ENCODE peak calls at places on chromosomes 1 and 21, in six cellular contexts. F is omental fat pad, H is NAMALWA, N is memory B cell, X is A549, C is neural progenitor cell. Q is an unnamed sample.

GRCh38 chr1:223474804-223475203 is 81.6 kb downstream of the CCDC185 start:
- DNase-seq in H (no peak), X (no peak), C (no peak), N (no peak), F (no peak), Q (no peak)

GRCh38 chr1:61428146-61428545 is 296.8 kb downstream of the TM2D1 start:
- DNase-seq in H (no peak), C (no peak), X (no peak), F (no peak), N (no peak), Q (no peak)

GRCh38 chr1:21439721-21440629 is at the start of gene NBPF3:
- DNase-seq in H (peak), N (peak), F (peak), X (peak), C (peak), Q (peak)

GRCh38 chr1:147762233-147763024 is 2.0 kb upstream of the GJA5 start:
- DNase-seq in N (no peak), H (peak), F (no peak), X (no peak), C (no peak), Q (no peak)

GRCh38 chr1:14242145-14242544 is 356.3 kb upstream of the KAZN start:
- DNase-seq in H (no peak), C (no peak), F (no peak), X (no peak), N (no peak), Q (no peak)

GRCh38 chr1:167454929-167455785 is 63.2 kb downstream of the CD247 start:
- DNase-seq in H (peak), X (peak), C (peak), N (peak), F (peak), Q (peak)

GRCh38 chr21:33241846-33242245 is 12.1 kb downstream of the IFNAR2 start:
- DNase-seq in F (no peak), X (no peak), H (no peak), N (no peak), C (no peak), Q (no peak)

GRCh38 chr21:40839551-40839950 is 7.4 kb downstream of the DSCAM start:
- DNase-seq in N (no peak), F (no peak), X (no peak), H (no peak), C (no peak), Q (no peak)

GRCh38 chr1:8023995-8024313 is 2.2 kb downstream of the ERRFI1 start:
- DNase-seq in N (no peak), H (no peak), X (no peak), F (no peak), C (peak), Q (no peak)

GRCh38 chr1:166865931-166866330 is 10.1 kb downstream of the TADA1 start:
- DNase-seq in X (peak), N (no peak), H (no peak), F (no peak), C (no peak), Q (no peak)

GRCh38 chr1:19488136-19488535 is 2.8 kb upstream of the CAPZB start:
- DNase-seq in F (no peak), X (no peak), C (no peak), N (no peak), H (no peak), Q (no peak)

GRCh38 chr1:18575620-18576019 is 55.0 kb upstream of the PAX7 start:
- DNase-seq in H (peak), N (peak), C (peak), F (peak), X (no peak), Q (peak)

GRCh38 chr21:32844653-32845443 is 73.3 kb upstream of the PAXBP1 start:
- DNase-seq in H (peak), X (peak), F (no peak), N (no peak), C (peak), Q (no peak)

GRCh38 chr1:212630159-212630900 is 21.8 kb downstream of the ATF3 start:
- DNase-seq in C (peak), H (peak), F (no peak), N (peak), X (peak), Q (peak)

GRCh38 chr1:15400627-15401026 is 9.1 kb upstream of the EFHD2 start:
- DNase-seq in X (no peak), F (no peak), H (no peak), N (no peak), C (no peak), Q (no peak)

GRCh38 chr1:50109647-50110075 is 941 bp downstream of the ELAVL4 start:
- DNase-seq in C (no peak), N (no peak), X (no peak), F (no peak), H (peak), Q (peak)

GRCh38 chr1:74205236-74205635 is 7.2 kb downstream of the FPGT start:
- DNase-seq in F (no peak), C (peak), N (no peak), X (no peak), H (no peak), Q (no peak)

GRCh38 chr1:116847175-116847574 is 62.5 kb upstream of the PTGFRN start:
- DNase-seq in C (no peak), X (no peak), N (no peak), F (no peak), H (no peak), Q (no peak)

GRCh38 chr1:51086496-51087271 is 15.3 kb upstream of the C1orf185 start:
- DNase-seq in N (no peak), F (no peak), X (no peak), C (no peak), H (no peak), Q (no peak)

GRCh38 chr1:67711850-67712202 is 26.8 kb downstream of the GADD45A start:
- DNase-seq in X (no peak), N (no peak), F (no peak), C (no peak), H (peak), Q (no peak)

GRCh38 chr1:27655151-27655929 is 16.7 kb downstream of the IFI6 start:
- DNase-seq in C (peak), X (no peak), H (no peak), F (no peak), N (no peak), Q (no peak)

GRCh38 chr1:54331091-54331772 is 75.0 kb downstream of the SSBP3 start:
- DNase-seq in H (no peak), N (no peak), X (no peak), C (peak), F (no peak), Q (peak)

GRCh38 chr1:150537732-150538684 is 11.2 kb upstream of the ADAMTSL4 start:
- DNase-seq in X (no peak), N (no peak), F (no peak), H (no peak), C (peak), Q (no peak)

GRCh38 chr1:91809267-91809666 is 76.7 kb downstream of the TGFBR3 start:
- DNase-seq in N (no peak), H (no peak), X (no peak), F (no peak), C (no peak), Q (no peak)

GRCh38 chr1:179089827-179090482 is 8.1 kb downstream of the TOR3A start:
- DNase-seq in N (no peak), X (no peak), H (no peak), F (no peak), C (no peak), Q (no peak)

GRCh38 chr21:46555678-46556077 is 49.2 kb downstream of the S100B start:
- DNase-seq in X (no peak), C (no peak), H (no peak), N (no peak), F (no peak), Q (no peak)